ENCODE peak calls at places on chromosome 6, in four cellular contexts. B is PC-9, K is neuronal stem cell, J is Panc1. C is an unnamed sample. For H3K36me3 and H3K4me1, the result is how much of the 10 kb centered on the place peaks cover.

GRCh38 chr6:34543421-34543820 is 12.7 kb downstream of the SPDEF start:
- DNase-seq in B (peak), K (no peak), J (no peak), C (no peak)

GRCh38 chr6:16762547-16763477 is 1.6 kb upstream of the ATXN1 start:
- DNase-seq in B (peak), K (peak), J (no peak), C (peak)

GRCh38 chr6:109028439-109028838 is 66.2 kb downstream of the SESN1 start:
- DNase-seq in B (no peak), K (no peak), J (no peak), C (no peak)

GRCh38 chr6:163483107-163483506 is 68.6 kb downstream of the QKI start:
- DNase-seq in B (no peak), K (no peak), J (no peak), C (no peak)

GRCh38 chr6:43009124-43009523 is 4.6 kb downstream of the MEA1 start:
- DNase-seq in B (no peak), K (no peak), J (no peak), C (peak)

GRCh38 chr6:28208180-28208659 is 16.9 kb upstream of the ZSCAN9 start:
- DNase-seq in B (no peak), K (peak), J (no peak), C (no peak)

GRCh38 chr6:168035098-168035660 is 37.7 kb downstream of the KIF25 start:
- DNase-seq in B (no peak), K (no peak), J (no peak), C (no peak)

GRCh38 chr6:71665931-71666330 is 220.4 kb upstream of the RIMS1 start:
- DNase-seq in B (no peak), K (no peak), J (no peak), C (no peak)

GRCh38 chr6:34179106-34179720 is 33.3 kb upstream of the GRM4 start:
- DNase-seq in B (no peak), K (no peak), J (no peak), C (no peak)

GRCh38 chr6:113856571-113857564 is at the start of gene MARCKS:
- DNase-seq in B (peak), K (peak), J (no peak), C (no peak)

GRCh38 chr6:72649032-72649984 is 27.4 kb downstream of the KCNQ5 start:
- DNase-seq in B (peak), K (no peak), J (peak), C (no peak)

GRCh38 chr6:170221753-170222400 is 69.0 kb downstream of the DLL1 start:
- DNase-seq in B (no peak), K (no peak), J (no peak), C (no peak)

GRCh38 chr6:158799051-158799792 is 19.9 kb downstream of the EZR start:
- DNase-seq in B (no peak), K (no peak), J (no peak), C (no peak)

GRCh38 chr6:96898241-96898851 is 655 bp upstream of the NDUFAF4 start:
- DNase-seq in B (no peak), K (no peak), J (no peak), C (no peak)

GRCh38 chr6:26187981-26188635 is 100.9 kb downstream of the HFE start:
- DNase-seq in B (no peak), K (no peak), J (no peak), C (peak)

GRCh38 chr6:2970034-2970685 is 1.2 kb downstream of the SERPINB6 start:
- DNase-seq in B (no peak), K (peak), J (no peak), C (no peak)

GRCh38 chr6:117446851-117447250 is 21.1 kb upstream of the ROS1 start:
- DNase-seq in B (no peak), K (no peak), J (no peak), C (no peak)

GRCh38 chr6:129621252-129621651 is 88.7 kb downstream of the ARHGAP18 start:
- DNase-seq in B (no peak), K (no peak), J (no peak), C (peak)

GRCh38 chr6:105459884-105460283 is 57.0 kb upstream of the PREP start:
- DNase-seq in B (peak), K (no peak), J (no peak), C (no peak)

GRCh38 chr6:105759946-105760345 is 326.2 kb upstream of the PRDM1 start:
- DNase-seq in B (no peak), K (no peak), J (no peak), C (no peak)

DNA sequence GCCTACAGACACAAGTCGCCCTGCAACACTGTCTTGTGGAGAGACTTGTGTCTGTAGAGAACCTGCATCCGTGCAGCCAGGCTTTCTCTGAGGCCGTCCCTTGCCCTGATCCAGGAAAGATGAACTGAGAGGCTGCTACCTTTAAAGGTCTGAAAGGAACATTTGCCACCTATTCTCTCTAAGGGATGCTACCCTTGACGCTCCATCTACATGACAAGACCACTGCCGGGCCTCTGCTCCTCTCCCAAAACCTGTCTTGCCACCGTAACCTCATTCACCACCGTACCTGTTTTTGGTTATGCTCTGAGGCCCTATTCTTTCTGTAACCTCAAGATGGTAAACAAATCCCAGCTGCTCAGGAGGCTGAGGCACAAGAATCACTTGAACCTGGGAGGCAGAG is 73.9 kb downstream of the FOXF2 start:
- DNase-seq in B (no peak), K (no peak), J (no peak), C (no peak)
- H3K27ac ChIP-seq in B (no peak), K (no peak), J (no peak), C (no peak)

DNA sequence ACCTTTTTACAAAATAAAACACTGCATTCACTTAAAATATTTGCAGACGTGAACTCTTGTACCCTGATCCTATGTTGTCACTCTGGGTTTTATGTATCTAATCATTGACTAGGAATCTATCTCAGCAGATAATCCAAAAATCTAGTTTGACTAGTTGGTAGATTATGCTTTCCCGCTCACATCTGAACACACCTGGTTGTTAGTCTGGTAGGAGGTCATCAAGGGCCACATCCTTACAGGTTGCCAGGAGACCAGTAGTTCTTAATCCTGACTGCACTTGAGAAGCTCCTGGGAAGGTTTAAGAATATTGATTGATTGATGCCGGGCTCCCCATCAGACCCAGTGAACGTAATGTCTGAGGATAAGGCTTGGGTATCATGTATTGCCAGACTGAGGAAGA is 104.4 kb downstream of the MTHFD1L start:
- DNase-seq in B (no peak), K (no peak), J (no peak), C (no peak)
- H3K36me3 ChIP-seq in B (under half), K (under half), J (under half), C (under half)

GRCh38 chr6:135141182-135141581 is 39.9 kb upstream of the MYB start:
- DNase-seq in B (no peak), K (no peak), J (no peak), C (no peak)

GRCh38 chr6:135141728-135142127 is 39.4 kb upstream of the MYB start:
- DNase-seq in B (no peak), K (no peak), J (no peak), C (no peak)

GRCh38 chr6:135135835-135136234 is 45.3 kb upstream of the MYB start:
- DNase-seq in B (no peak), K (no peak), J (no peak), C (no peak)
- H3K4me1 ChIP-seq in B (under half), K (under half), J (under half), C (under half)

GRCh38 chr6:110513001-110513400 is 36.6 kb upstream of the SLC22A16 start:
- DNase-seq in B (peak), K (no peak), J (no peak), C (no peak)

GRCh38 chr6:110514818-110515217 is 38.4 kb upstream of the SLC22A16 start:
- DNase-seq in B (no peak), K (no peak), J (no peak), C (no peak)

GRCh38 chr6:110511401-110511800 is 35.0 kb upstream of the SLC22A16 start:
- DNase-seq in B (peak), K (no peak), J (no peak), C (no peak)

DNA sequence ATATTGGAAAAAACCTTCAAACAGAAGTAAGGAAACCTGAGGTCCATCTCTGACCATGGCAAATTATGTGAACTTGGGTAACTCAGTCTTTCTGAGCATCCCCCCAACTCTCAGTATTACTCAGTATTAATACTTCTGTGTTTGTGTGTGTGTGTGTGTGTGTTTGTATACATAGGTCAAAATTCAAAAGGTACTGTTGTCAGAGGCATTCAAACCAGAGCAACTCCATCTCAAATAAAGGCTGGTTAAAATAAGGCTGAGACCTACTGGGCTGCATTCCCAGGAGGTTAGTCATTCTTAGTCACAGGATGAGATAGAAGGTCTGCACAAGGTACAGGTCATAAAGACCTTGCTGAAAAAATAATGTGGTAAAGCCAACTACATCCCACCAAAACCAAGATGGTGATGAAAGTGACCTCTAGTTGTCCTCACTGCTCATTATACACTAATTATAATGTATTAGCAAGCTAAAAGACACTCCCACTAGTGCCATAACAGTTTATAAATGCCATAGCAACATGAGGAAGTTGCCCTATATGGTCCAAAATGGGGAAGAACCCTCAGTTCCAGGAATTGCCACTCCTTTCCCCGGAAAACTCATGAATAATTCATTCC is 33.3 kb upstream of the SLC22A16 start:
- DNase-seq in B (peak), K (no peak), J (peak), C (no peak)
- H3K27ac ChIP-seq in B (peak), K (no peak), J (peak), C (no peak)

GRCh38 chr6:52503853-52504777 is 72.7 kb downstream of the TRAM2 start:
- DNase-seq in B (peak), K (no peak), J (peak), C (no peak)
- H3K36me3 ChIP-seq in B (under half), K (under half), J (under half), C (under half)

GRCh38 chr6:15410752-15411151 is 164.9 kb downstream of the JARID2 start:
- DNase-seq in B (no peak), K (no peak), J (no peak), C (no peak)

GRCh38 chr6:15413558-15414257 is 167.8 kb downstream of the JARID2 start:
- DNase-seq in B (no peak), K (no peak), J (no peak), C (no peak)

GRCh38 chr6:15410126-15410391 is 164.2 kb downstream of the JARID2 start:
- DNase-seq in B (no peak), K (no peak), J (no peak), C (no peak)

GRCh38 chr6:15411766-15412165 is 165.9 kb downstream of the JARID2 start:
- DNase-seq in B (no peak), K (no peak), J (no peak), C (no peak)

GRCh38 chr6:15412767-15413166 is 166.9 kb downstream of the JARID2 start:
- DNase-seq in B (no peak), K (no peak), J (no peak), C (no peak)
- H3K4me1 ChIP-seq in B (under half), K (under half), J (under half), C (under half)

GRCh38 chr6:48113130-48113529 is 2.1 kb upstream of the PTCHD4 start:
- DNase-seq in B (no peak), K (no peak), J (no peak), C (no peak)

GRCh38 chr6:48111575-48111974 is 578 bp upstream of the PTCHD4 start:
- DNase-seq in B (no peak), K (no peak), J (no peak), C (no peak)

GRCh38 chr6:48109902-48110301 is 1.1 kb downstream of the PTCHD4 start:
- DNase-seq in B (no peak), K (no peak), J (no peak), C (no peak)

GRCh38 chr6:48111143-48111506 is at the start of gene PTCHD4:
- DNase-seq in B (no peak), K (no peak), J (no peak), C (no peak)

GRCh38 chr6:48110436-48111142 is 408 bp downstream of the PTCHD4 start:
- DNase-seq in B (no peak), K (no peak), J (no peak), C (no peak)
- H3K27ac ChIP-seq in B (no peak), K (peak), J (no peak), C (no peak)

DNA sequence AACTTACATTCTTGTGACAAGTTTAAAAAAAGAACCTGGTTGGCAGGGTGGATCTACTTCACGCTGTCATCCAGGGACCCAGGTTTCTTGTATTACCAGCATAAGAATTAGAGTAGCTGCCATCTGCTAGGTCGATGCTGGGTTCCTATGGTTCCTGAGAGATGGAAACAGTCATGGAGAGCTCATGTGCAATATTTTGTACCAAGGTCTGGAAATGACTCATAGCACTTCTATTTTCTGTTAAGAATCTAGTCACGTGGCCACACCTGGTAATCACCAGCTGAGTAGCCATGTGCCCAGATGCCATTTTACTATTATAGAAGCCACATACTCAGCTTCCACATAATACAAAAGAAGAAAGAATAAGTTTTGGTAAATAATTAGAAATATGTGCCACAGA is 171.3 kb downstream of the CD83 start:
- DNase-seq in B (no peak), K (no peak), J (no peak), C (no peak)
- H3K36me3 ChIP-seq in B (under half), K (under half), J (under half), C (under half)

GRCh38 chr6:47235964-47236760 is 73.5 kb downstream of the TNFRSF21 start:
- DNase-seq in B (no peak), K (no peak), J (no peak), C (no peak)
- H3K4me1 ChIP-seq in B (under half), K (under half), J (under half), C (under half)

GRCh38 chr6:142821860-142822259 is 123.1 kb downstream of the HIVEP2 start:
- DNase-seq in B (no peak), K (no peak), J (no peak), C (no peak)

GRCh38 chr6:142821164-142821716 is 123.7 kb downstream of the HIVEP2 start:
- DNase-seq in B (no peak), K (no peak), J (no peak), C (no peak)

GRCh38 chr6:142823579-142823902 is 121.4 kb downstream of the HIVEP2 start:
- DNase-seq in B (no peak), K (no peak), J (no peak), C (no peak)

GRCh38 chr6:142822882-142823578 is 121.9 kb downstream of the HIVEP2 start:
- DNase-seq in B (peak), K (no peak), J (no peak), C (no peak)

DNA sequence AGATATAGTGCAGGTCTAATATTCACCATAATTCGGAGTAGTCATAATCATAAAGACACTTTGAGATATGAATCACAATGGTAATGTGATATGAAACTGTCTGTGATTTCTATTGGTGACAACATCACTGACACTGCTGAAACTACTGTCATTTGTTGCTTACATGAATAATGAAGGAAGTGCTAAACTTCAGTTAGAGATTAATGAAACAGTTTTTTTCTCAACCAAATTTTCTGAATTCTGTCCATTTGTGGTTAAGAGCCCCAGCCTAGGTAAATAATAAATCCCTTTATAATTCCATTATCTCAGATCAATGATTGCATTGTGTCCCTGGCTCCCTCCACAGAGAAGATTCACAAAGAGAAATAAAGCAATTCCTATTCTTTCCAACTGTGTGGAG is 122.6 kb downstream of the HIVEP2 start:
- DNase-seq in B (no peak), K (no peak), J (no peak), C (no peak)
- H3K27ac ChIP-seq in B (no peak), K (no peak), J (no peak), C (peak)